ENCODE peak calls at places on chromosome 6, in ten cellular contexts. J is AG09309; T is AG08396; A is lower leg skin; Q is activated CD8-positive, alpha-beta memory T cell treated with anti-CD3 and anti-CD28 coated beads for 1 hour; R is B cell; U is Ammon's horn; L is RWPE1; D is endothelial cell; I is right lobe of liver. Z is an unnamed sample.

GRCh38 chr6:56690519-56691200 is 48.0 kb upstream of the DST start:
- DNase-seq in U (no peak), J (no peak), L (peak), D (no peak), R (no peak), T (no peak), A (no peak), Q (no peak), I (no peak), Z (no peak)

GRCh38 chr6:23851551-23851950 is 274.5 kb upstream of the NRSN1 start:
- DNase-seq in R (no peak), D (no peak), I (no peak), Q (no peak), T (no peak), J (no peak), U (no peak), L (no peak), A (no peak), Z (no peak)

GRCh38 chr6:159217595-159218275 is 48.5 kb downstream of the FNDC1 start:
- DNase-seq in Q (no peak), U (peak), J (no peak), I (no peak), L (peak), T (peak), R (peak), D (peak), A (no peak), Z (peak)

GRCh38 chr6:29705389-29706231 is 17.6 kb upstream of the HLA-F start:
- DNase-seq in Q (no peak), D (peak), A (no peak), R (no peak), I (no peak), L (peak), J (peak), T (peak), U (peak), Z (peak)

GRCh38 chr6:159445351-159445750 is 247.7 kb downstream of the SOD2 start:
- DNase-seq in T (no peak), D (no peak), I (no peak), R (no peak), Q (no peak), U (no peak), A (no peak), L (no peak), J (no peak), Z (no peak)

GRCh38 chr6:158143700-158144099 is 24.4 kb downstream of the SERAC1 start:
- DNase-seq in D (peak), Q (no peak), A (no peak), I (no peak), R (no peak), T (peak), L (no peak), U (no peak), J (no peak), Z (no peak)

GRCh38 chr6:19535351-19535750 is 301.8 kb upstream of the ID4 start:
- DNase-seq in R (no peak), U (no peak), I (no peak), T (no peak), L (no peak), Q (no peak), D (no peak), A (no peak), J (no peak), Z (no peak)

GRCh38 chr6:69866351-69867074 is at the start of gene COL19A1:
- DNase-seq in L (no peak), T (no peak), J (no peak), Q (no peak), I (peak), A (no peak), R (peak), U (peak), D (peak), Z (no peak)

GRCh38 chr6:152775441-152775840 is 24.8 kb downstream of the VIP start:
- DNase-seq in J (no peak), T (no peak), Q (no peak), R (no peak), L (no peak), A (no peak), I (no peak), U (no peak), D (no peak), Z (no peak)

GRCh38 chr6:38725414-38726183 is 10.5 kb downstream of the DNAH8 start:
- DNase-seq in Q (no peak), T (no peak), A (no peak), L (no peak), U (no peak), J (no peak), D (no peak), R (no peak), I (no peak), Z (no peak)

GRCh38 chr6:107572886-107573285 is 83.0 kb downstream of the SOBP start:
- DNase-seq in D (no peak), R (no peak), U (no peak), J (no peak), T (no peak), Q (no peak), I (no peak), L (no peak), A (no peak), Z (no peak)

GRCh38 chr6:49527315-49527714 is 23.2 kb upstream of the C6orf141 start:
- DNase-seq in R (no peak), U (no peak), Q (no peak), L (no peak), T (no peak), I (no peak), A (no peak), D (no peak), J (no peak), Z (no peak)

GRCh38 chr6:69424581-69424980 is 372.2 kb downstream of the LMBRD1 start:
- DNase-seq in T (no peak), Q (no peak), D (no peak), I (no peak), L (no peak), J (no peak), U (no peak), R (no peak), A (no peak), Z (no peak)

GRCh38 chr6:35737413-35738211 is 780 bp downstream of the ARMC12 start:
- DNase-seq in R (no peak), L (peak), J (peak), U (peak), D (no peak), I (no peak), Q (no peak), T (peak), A (no peak), Z (no peak)

GRCh38 chr6:16533721-16534136 is 227.5 kb downstream of the ATXN1 start:
- DNase-seq in A (no peak), J (no peak), I (no peak), D (no peak), R (peak), L (no peak), U (no peak), T (no peak), Q (no peak), Z (no peak)

GRCh38 chr6:113187671-113188070 is 669.5 kb upstream of the MARCKS start:
- DNase-seq in I (no peak), L (no peak), R (no peak), A (no peak), U (no peak), Q (no peak), D (no peak), J (no peak), T (no peak), Z (no peak)

GRCh38 chr6:41824571-41825569 is 37.4 kb downstream of the TOMM6 start:
- DNase-seq in A (no peak), R (no peak), I (no peak), T (no peak), J (no peak), U (no peak), D (no peak), Q (no peak), L (no peak), Z (no peak)

GRCh38 chr6:16956371-16956770 is 145.5 kb upstream of the STMND1 start:
- DNase-seq in T (no peak), L (no peak), I (no peak), Q (no peak), D (no peak), A (no peak), J (no peak), U (no peak), R (no peak), Z (no peak)

GRCh38 chr6:169513478-169514193 is 188.2 kb downstream of the WDR27 start:
- DNase-seq in A (no peak), I (no peak), D (no peak), L (no peak), T (no peak), J (no peak), Q (no peak), U (no peak), R (no peak), Z (no peak)

GRCh38 chr6:151647871-151648639 is 154.2 kb downstream of the CCDC170 start:
- DNase-seq in T (no peak), A (no peak), D (peak), L (no peak), Q (no peak), R (no peak), U (no peak), I (no peak), J (no peak), Z (no peak)

GRCh38 chr6:157681041-157681650 is 141.9 kb upstream of the SNX9 start:
- DNase-seq in A (no peak), U (no peak), I (no peak), J (no peak), R (no peak), L (no peak), T (no peak), Q (no peak), D (no peak), Z (no peak)

GRCh38 chr6:107534762-107535161 is 44.8 kb downstream of the SOBP start:
- DNase-seq in Q (no peak), L (no peak), R (no peak), D (no peak), U (no peak), J (no peak), A (no peak), T (no peak), I (no peak), Z (no peak)

GRCh38 chr6:82385961-82386360 is 22.3 kb downstream of the TPBG start:
- DNase-seq in T (no peak), D (no peak), J (no peak), R (no peak), U (no peak), Q (no peak), L (peak), A (no peak), I (no peak), Z (no peak)

GRCh38 chr6:107305391-107305790 is 154.0 kb downstream of the PDSS2 start:
- DNase-seq in D (no peak), A (no peak), L (no peak), J (peak), R (no peak), U (no peak), Q (no peak), I (no peak), T (no peak), Z (no peak)

GRCh38 chr6:52403086-52403485 is 17.1 kb upstream of the EFHC1 start:
- DNase-seq in R (no peak), A (no peak), T (no peak), Q (no peak), L (no peak), I (no peak), D (no peak), U (no peak), J (no peak), Z (no peak)

GRCh38 chr6:1436334-1437306 is 47.2 kb downstream of the FOXF2 start:
- DNase-seq in D (peak), R (peak), L (peak), T (peak), J (peak), I (no peak), U (peak), Q (no peak), A (no peak), Z (peak)

GRCh38 chr6:19994909-19995308 is 157.7 kb downstream of the ID4 start:
- DNase-seq in I (no peak), L (no peak), D (no peak), Q (no peak), J (no peak), R (no peak), T (no peak), U (no peak), A (no peak), Z (no peak)

GRCh38 chr6:43744490-43744889 is 25.5 kb upstream of the VEGFA start:
- DNase-seq in I (no peak), R (no peak), A (peak), U (no peak), Q (no peak), J (no peak), L (no peak), D (no peak), T (no peak), Z (no peak)

Z was measured in 8988T.